ENCODE peak calls at places on chromosomes 12 and 14, in five cellular contexts. V, X, Y, N and W are unnamed samples.

GRCh38 chr14:20346713-20347112 is 3.3 kb downstream of the PARP2 start:
- DNase-seq in V (no peak), X (no peak), Y (no peak), N (no peak), W (no peak)

GRCh38 chr12:49866859-49867579 is 24.1 kb upstream of the BCDIN3D start:
- DNase-seq in V (peak; percentile 84), X (peak; percentile 43), Y (peak; percentile 90), N (peak; percentile 95), W (peak; percentile 42)

GRCh38 chr14:45716506-45716905 is 463.5 kb upstream of the MIS18BP1 start:
- DNase-seq in V (no peak), X (peak; percentile 3), Y (no peak), N (peak; percentile 2), W (no peak)

GRCh38 chr14:20415723-20416622 is 2.7 kb upstream of the TEP1 start:
- DNase-seq in V (peak; percentile 28), X (peak; percentile 69), Y (no peak), N (peak; percentile 44), W (peak; percentile 75)

GRCh38 chr12:106582661-106583577 is at the start of gene RFX4:
- DNase-seq in V (no peak), X (no peak), Y (peak; percentile 70), N (peak; percentile 13), W (no peak)

GRCh38 chr12:52266514-52266913 is 7.9 kb upstream of the KRT86 start:
- DNase-seq in V (no peak), X (no peak), Y (no peak), N (no peak), W (no peak)

GRCh38 chr14:56273151-56273550 is 154.9 kb downstream of the PELI2 start:
- DNase-seq in V (no peak), X (no peak), Y (no peak), N (no peak), W (no peak)

GRCh38 chr12:24902521-24903304 is 46.2 kb downstream of the BCAT1 start:
- DNase-seq in V (no peak), X (no peak), Y (peak; percentile 54), N (no peak), W (no peak)

GRCh38 chr12:15268927-15269552 is 47.8 kb upstream of the RERG start:
- DNase-seq in V (peak; percentile 35), X (peak; percentile 64), Y (no peak), N (peak; percentile 62), W (peak; percentile 61)

GRCh38 chr12:30440826-30441602 is 254.7 kb downstream of the IPO8 start:
- DNase-seq in V (peak; percentile 16), X (peak; percentile 52), Y (peak; percentile 52), N (peak; percentile 28), W (peak; percentile 26)

GRCh38 chr14:68172664-68173063 is 353.1 kb downstream of the RAD51B start:
- DNase-seq in V (no peak), X (peak; percentile 94), Y (no peak), N (peak; percentile 65), W (peak; percentile 31)

GRCh38 chr12:39619660-39620433 is at the start of gene ABCD2:
- DNase-seq in V (peak; percentile 26), X (peak; percentile 32), Y (peak; percentile 67), N (peak; percentile 49), W (peak; percentile 76)

GRCh38 chr12:56991319-56991906 is 14.9 kb downstream of the ZBTB39 start:
- DNase-seq in V (no peak), X (no peak), Y (no peak), N (no peak), W (peak; percentile 77)

GRCh38 chr12:104648746-104649145 is 192.0 kb downstream of the CHST11 start:
- DNase-seq in V (no peak), X (no peak), Y (no peak), N (no peak), W (peak; percentile 19)

GRCh38 chr14:49972840-49973239 is 80.0 kb downstream of the ARF6 start:
- DNase-seq in V (no peak), X (peak; percentile 82), Y (no peak), N (peak; percentile 72), W (peak; percentile 79)

GRCh38 chr12:6635375-6635855 is 344 bp downstream of the LPAR5 start:
- DNase-seq in V (peak; percentile 34), X (no peak), Y (no peak), N (no peak), W (no peak)

GRCh38 chr14:24817638-24818053 is 183.7 kb upstream of the GZMB start:
- DNase-seq in V (no peak), X (no peak), Y (no peak), N (no peak), W (no peak)

GRCh38 chr12:107429006-107429698 is 256.4 kb upstream of the PWP1 start:
- DNase-seq in V (no peak), X (no peak), Y (no peak), N (no peak), W (no peak)

GRCh38 chr12:32032205-32032810 is 73.1 kb downstream of the RESF1 start:
- DNase-seq in V (no peak), X (no peak), Y (no peak), N (no peak), W (peak; percentile 87)

GRCh38 chr12:120224304-120225199 is 23.6 kb upstream of the RPLP0 start:
- DNase-seq in V (no peak), X (no peak), Y (no peak), N (no peak), W (no peak)

GRCh38 chr14:32377046-32377445 is 47.9 kb downstream of the AKAP6 start:
- DNase-seq in V (no peak), X (no peak), Y (no peak), N (no peak), W (no peak)

GRCh38 chr12:71152838-71153237 is 5.0 kb downstream of the TSPAN8 start:
- DNase-seq in V (no peak), X (no peak), Y (no peak), N (no peak), W (peak; percentile 26)

GRCh38 chr12:78096909-78097597 is 266.4 kb downstream of the NAV3 start:
- DNase-seq in V (no peak), X (no peak), Y (no peak), N (no peak), W (peak; percentile 19)

GRCh38 chr14:36306836-36307235 is 13.6 kb downstream of the MBIP start:
- DNase-seq in V (no peak), X (no peak), Y (no peak), N (no peak), W (no peak)

GRCh38 chr12:117125275-117125613 is 26.0 kb upstream of the TESC start:
- DNase-seq in V (no peak), X (no peak), Y (no peak), N (no peak), W (no peak)

GRCh38 chr14:61229475-61229888 is 51.7 kb downstream of the TMEM30B start:
- DNase-seq in V (no peak), X (peak; percentile 10), Y (no peak), N (no peak), W (no peak)
- TF ChIP-seq JUN in V (no peak), X (no peak), Y (no peak), N (no peak), W (no peak)

DNA sequence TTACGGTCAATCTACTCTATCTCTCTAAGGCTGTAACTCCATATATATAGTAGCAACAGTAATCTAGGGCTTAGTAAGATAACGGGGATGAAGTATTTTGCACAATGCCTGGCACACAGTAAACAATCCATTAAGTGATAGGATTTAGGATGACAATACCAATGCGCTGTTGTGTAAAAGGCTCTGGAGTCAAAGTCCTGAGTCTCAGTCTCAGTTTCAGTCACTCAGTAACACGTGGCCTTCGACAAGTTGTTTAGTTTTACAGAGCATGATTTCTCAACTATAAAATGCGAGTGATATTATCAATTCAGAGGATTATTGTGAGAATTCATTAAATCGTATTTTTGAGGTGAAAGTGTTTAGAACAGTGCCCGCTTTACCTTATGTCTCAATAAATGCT is 162.4 kb downstream of the GARIN6 start:
- DNase-seq in V (no peak), X (peak; percentile 18), Y (no peak), N (no peak), W (no peak)
- TF ChIP-seq JUN in V (no peak), X (no peak), Y (no peak), N (no peak), W (no peak)

GRCh38 chr12:114636723-114637480 is 47.1 kb downstream of the TBX3 start:
- DNase-seq in V (no peak), X (no peak), Y (peak; percentile 38), N (peak; percentile 58), W (no peak)
- TF ChIP-seq JUN in V (no peak), X (no peak), Y (no peak), N (no peak), W (no peak)

GRCh38 chr12:1185460-1186182 is 194.6 kb downstream of the ERC1 start:
- DNase-seq in V (no peak), X (no peak), Y (no peak), N (no peak), W (no peak)
- TF ChIP-seq JUN in V (no peak), X (no peak), Y (no peak), N (no peak), W (no peak)

GRCh38 chr14:91875515-91876286 is 8.4 kb upstream of the TC2N start:
- DNase-seq in V (no peak), X (peak; percentile 32), Y (no peak), N (no peak), W (no peak)

GRCh38 chr14:91872517-91873470 is 5.5 kb upstream of the TC2N start:
- DNase-seq in V (no peak), X (no peak), Y (no peak), N (peak; percentile 37), W (peak; percentile 84)

GRCh38 chr14:91872011-91872476 is 4.7 kb upstream of the TC2N start:
- DNase-seq in V (no peak), X (peak; percentile 8), Y (no peak), N (no peak), W (peak; percentile 19)

GRCh38 chr14:91870890-91871289 is 3.6 kb upstream of the TC2N start:
- DNase-seq in V (no peak), X (no peak), Y (no peak), N (no peak), W (no peak)

DNA sequence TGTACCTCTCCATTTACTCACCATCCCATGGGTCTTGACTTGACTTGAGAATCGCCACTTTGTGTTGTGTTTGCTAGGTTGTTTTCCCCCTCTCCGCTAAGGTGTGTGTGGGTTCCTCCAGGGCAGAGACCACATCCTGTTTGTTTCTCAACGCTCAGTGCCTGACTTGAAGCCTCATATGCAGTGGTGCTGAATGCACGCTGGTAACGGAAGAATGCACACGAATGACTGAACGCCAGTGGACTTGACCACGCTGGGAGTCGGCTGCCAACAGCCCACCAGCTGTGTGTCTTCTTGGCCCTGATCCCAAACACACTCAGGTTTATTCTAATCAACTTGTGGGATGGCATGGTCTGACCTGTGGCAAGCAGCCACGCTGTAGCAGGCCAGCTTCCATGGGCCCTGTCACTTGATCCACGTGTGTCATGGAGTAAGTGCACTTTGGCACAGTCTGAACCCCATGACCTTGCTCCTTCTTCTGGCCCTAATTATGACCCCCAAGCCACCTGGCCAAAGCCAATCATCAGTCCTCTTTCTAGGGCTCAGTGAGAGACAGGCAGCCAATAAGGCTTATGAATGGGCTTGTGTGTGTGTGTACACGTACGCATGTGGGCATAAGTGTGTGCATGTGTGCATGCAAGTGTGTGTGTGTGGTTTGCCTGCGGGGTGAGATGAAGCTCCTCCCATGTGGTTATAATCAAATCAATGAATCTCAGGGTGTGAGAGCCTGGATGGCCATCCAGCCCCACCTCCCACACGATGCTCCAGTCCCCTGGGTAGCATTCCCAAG is 6.3 kb upstream of the TC2N start:
- DNase-seq in V (no peak), X (no peak), Y (no peak), N (no peak), W (no peak)
- TF ChIP-seq JUN in V (no peak), X (no peak), Y (no peak), N (no peak), W (no peak)

GRCh38 chr12:5268424-5269210 is 163.3 kb upstream of the NTF3 start:
- DNase-seq in V (no peak), X (no peak), Y (no peak), N (no peak), W (no peak)
- TF ChIP-seq JUN in V (no peak), X (no peak), Y (no peak), N (no peak), W (no peak)